ENCODE peak calls at places on chromosomes 5 and 9, in eight cellular contexts. One of them, this sample, is unnamed.

GRCh38 chr9:114805670-114806551 is at the start of gene TNFSF15:
- DNase-seq in foreskin fibroblast: no peak
- DNase-seq in choroid plexus epithelial cell: peak
- DNase-seq in coronary artery: no peak
- DNase-seq in MM.1S: peak
- DNase-seq in Panc1: no peak
- DNase-seq in PC-3: peak
- DNase-seq in AG04450: no peak
- DNase-seq in this sample: peak

GRCh38 chr5:41925555-41925946 is 470 bp downstream of the FBXO4 start:
- DNase-seq in foreskin fibroblast: peak
- DNase-seq in choroid plexus epithelial cell: peak
- DNase-seq in coronary artery: peak
- DNase-seq in MM.1S: no peak
- DNase-seq in Panc1: no peak
- DNase-seq in PC-3: peak
- DNase-seq in AG04450: no peak
- DNase-seq in this sample: no peak

GRCh38 chr5:40223884-40224402 is 455.8 kb upstream of the PTGER4 start:
- DNase-seq in foreskin fibroblast: peak
- DNase-seq in choroid plexus epithelial cell: peak
- DNase-seq in coronary artery: no peak
- DNase-seq in MM.1S: peak
- DNase-seq in Panc1: peak
- DNase-seq in PC-3: peak
- DNase-seq in AG04450: peak
- DNase-seq in this sample: peak

GRCh38 chr5:44911501-44911900 is 102.8 kb downstream of the MRPS30 start:
- DNase-seq in foreskin fibroblast: no peak
- DNase-seq in choroid plexus epithelial cell: no peak
- DNase-seq in coronary artery: no peak
- DNase-seq in MM.1S: no peak
- DNase-seq in Panc1: no peak
- DNase-seq in PC-3: no peak
- DNase-seq in AG04450: no peak
- DNase-seq in this sample: no peak

GRCh38 chr5:36744041-36744677 is 132.4 kb upstream of the NIPBL start:
- DNase-seq in foreskin fibroblast: no peak
- DNase-seq in choroid plexus epithelial cell: peak
- DNase-seq in coronary artery: no peak
- DNase-seq in MM.1S: no peak
- DNase-seq in Panc1: no peak
- DNase-seq in PC-3: peak
- DNase-seq in AG04450: no peak
- DNase-seq in this sample: no peak

GRCh38 chr5:119353686-119354366 is 2.0 kb upstream of the TNFAIP8 start:
- DNase-seq in foreskin fibroblast: no peak
- DNase-seq in choroid plexus epithelial cell: no peak
- DNase-seq in coronary artery: no peak
- DNase-seq in MM.1S: peak
- DNase-seq in Panc1: no peak
- DNase-seq in PC-3: no peak
- DNase-seq in AG04450: no peak
- DNase-seq in this sample: no peak

GRCh38 chr5:59673438-59674058 is 220.0 kb downstream of the PDE4D start:
- DNase-seq in foreskin fibroblast: peak
- DNase-seq in choroid plexus epithelial cell: peak
- DNase-seq in coronary artery: no peak
- DNase-seq in MM.1S: peak
- DNase-seq in Panc1: no peak
- DNase-seq in PC-3: peak
- DNase-seq in AG04450: no peak
- DNase-seq in this sample: peak

GRCh38 chr9:128055222-128056040 is 11.7 kb downstream of the NAIF1 start:
- DNase-seq in foreskin fibroblast: peak
- DNase-seq in choroid plexus epithelial cell: peak
- DNase-seq in coronary artery: peak
- DNase-seq in MM.1S: no peak
- DNase-seq in Panc1: no peak
- DNase-seq in PC-3: no peak
- DNase-seq in AG04450: no peak
- DNase-seq in this sample: peak

GRCh38 chr5:96876292-96876850 is at the start of gene ERAP2:
- DNase-seq in foreskin fibroblast: no peak
- DNase-seq in choroid plexus epithelial cell: peak
- DNase-seq in coronary artery: no peak
- DNase-seq in MM.1S: peak
- DNase-seq in Panc1: no peak
- DNase-seq in PC-3: peak
- DNase-seq in AG04450: no peak
- DNase-seq in this sample: peak

GRCh38 chr5:88734191-88734640 is 148.8 kb downstream of the MEF2C start:
- DNase-seq in foreskin fibroblast: no peak
- DNase-seq in choroid plexus epithelial cell: peak
- DNase-seq in coronary artery: no peak
- DNase-seq in MM.1S: peak
- DNase-seq in Panc1: no peak
- DNase-seq in PC-3: no peak
- DNase-seq in AG04450: no peak
- DNase-seq in this sample: peak

GRCh38 chr5:134600600-134600999 is 32.0 kb downstream of the SAR1B start:
- DNase-seq in foreskin fibroblast: peak
- DNase-seq in choroid plexus epithelial cell: peak
- DNase-seq in coronary artery: no peak
- DNase-seq in MM.1S: no peak
- DNase-seq in Panc1: no peak
- DNase-seq in PC-3: no peak
- DNase-seq in AG04450: peak
- DNase-seq in this sample: no peak

GRCh38 chr5:99243111-99243510 is 314.3 kb upstream of the CHD1 start:
- DNase-seq in foreskin fibroblast: no peak
- DNase-seq in choroid plexus epithelial cell: peak
- DNase-seq in coronary artery: no peak
- DNase-seq in MM.1S: no peak
- DNase-seq in Panc1: no peak
- DNase-seq in PC-3: no peak
- DNase-seq in AG04450: no peak
- DNase-seq in this sample: no peak

GRCh38 chr9:129071526-129072131 is 9.3 kb upstream of the DOLPP1 start:
- DNase-seq in foreskin fibroblast: no peak
- DNase-seq in choroid plexus epithelial cell: no peak
- DNase-seq in coronary artery: no peak
- DNase-seq in MM.1S: no peak
- DNase-seq in Panc1: no peak
- DNase-seq in PC-3: no peak
- DNase-seq in AG04450: no peak
- DNase-seq in this sample: no peak

GRCh38 chr9:112874006-112874405 is 16.7 kb downstream of the SLC46A2 start:
- DNase-seq in foreskin fibroblast: no peak
- DNase-seq in choroid plexus epithelial cell: no peak
- DNase-seq in coronary artery: no peak
- DNase-seq in MM.1S: no peak
- DNase-seq in Panc1: no peak
- DNase-seq in PC-3: no peak
- DNase-seq in AG04450: no peak
- DNase-seq in this sample: no peak

GRCh38 chr5:113081881-113082546 is 105.4 kb downstream of the DCP2 start:
- DNase-seq in foreskin fibroblast: peak
- DNase-seq in choroid plexus epithelial cell: peak
- DNase-seq in coronary artery: no peak
- DNase-seq in MM.1S: no peak
- DNase-seq in Panc1: no peak
- DNase-seq in PC-3: peak
- DNase-seq in AG04450: peak
- DNase-seq in this sample: no peak

GRCh38 chr9:96293481-96293880 is 8.5 kb downstream of the HSD17B3 start:
- DNase-seq in foreskin fibroblast: no peak
- DNase-seq in choroid plexus epithelial cell: peak
- DNase-seq in coronary artery: no peak
- DNase-seq in MM.1S: no peak
- DNase-seq in Panc1: no peak
- DNase-seq in PC-3: peak
- DNase-seq in AG04450: no peak
- DNase-seq in this sample: no peak

GRCh38 chr9:114516913-114517312 is 11.6 kb upstream of the WHRN start:
- DNase-seq in foreskin fibroblast: peak
- DNase-seq in choroid plexus epithelial cell: peak
- DNase-seq in coronary artery: no peak
- DNase-seq in MM.1S: no peak
- DNase-seq in Panc1: no peak
- DNase-seq in PC-3: peak
- DNase-seq in AG04450: no peak
- DNase-seq in this sample: peak

GRCh38 chr5:55160493-55161209 is 680 bp downstream of the GPX8 start:
- DNase-seq in foreskin fibroblast: peak
- DNase-seq in choroid plexus epithelial cell: peak
- DNase-seq in coronary artery: peak
- DNase-seq in MM.1S: no peak
- DNase-seq in Panc1: no peak
- DNase-seq in PC-3: peak
- DNase-seq in AG04450: peak
- DNase-seq in this sample: no peak
- H3K4me3 ChIP-seq in foreskin fibroblast: peak
- H3K4me3 ChIP-seq in choroid plexus epithelial cell: peak
- H3K4me3 ChIP-seq in coronary artery: peak
- H3K4me3 ChIP-seq in MM.1S: no peak
- H3K4me3 ChIP-seq in Panc1: peak
- H3K4me3 ChIP-seq in PC-3: peak
- H3K4me3 ChIP-seq in AG04450: peak
- H3K4me3 ChIP-seq in this sample: no peak

GRCh38 chr9:134560654-134561053 is 80.9 kb upstream of the COL5A1 start:
- DNase-seq in foreskin fibroblast: no peak
- DNase-seq in choroid plexus epithelial cell: no peak
- DNase-seq in coronary artery: peak
- DNase-seq in MM.1S: no peak
- DNase-seq in Panc1: no peak
- DNase-seq in PC-3: no peak
- DNase-seq in AG04450: no peak
- DNase-seq in this sample: peak
- H3K4me3 ChIP-seq in foreskin fibroblast: no peak
- H3K4me3 ChIP-seq in choroid plexus epithelial cell: no peak
- H3K4me3 ChIP-seq in coronary artery: no peak
- H3K4me3 ChIP-seq in MM.1S: no peak
- H3K4me3 ChIP-seq in Panc1: no peak
- H3K4me3 ChIP-seq in PC-3: no peak
- H3K4me3 ChIP-seq in AG04450: no peak
- H3K4me3 ChIP-seq in this sample: no peak

DNA sequence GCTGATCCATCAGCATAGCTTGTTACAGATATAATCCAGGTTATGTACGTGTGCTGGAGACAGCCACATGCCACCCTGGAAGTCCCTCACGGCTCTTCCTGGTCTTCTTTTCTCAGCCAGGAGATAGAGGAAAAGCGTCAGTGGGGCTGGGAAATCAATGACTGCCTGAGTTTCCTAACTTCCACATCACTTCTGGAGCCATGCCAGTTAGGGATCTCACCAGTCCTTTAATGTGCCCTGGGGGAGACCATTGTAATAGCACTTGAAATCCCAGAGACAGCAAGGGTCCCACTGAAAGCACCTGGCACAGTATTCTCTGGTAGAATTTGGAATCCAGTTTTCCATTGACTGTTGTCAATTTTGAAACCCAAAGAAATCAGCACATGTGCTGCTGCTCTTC is 29.2 kb downstream of the ANXA2R start:
- DNase-seq in foreskin fibroblast: no peak
- DNase-seq in choroid plexus epithelial cell: no peak
- DNase-seq in coronary artery: no peak
- DNase-seq in MM.1S: no peak
- DNase-seq in Panc1: no peak
- DNase-seq in PC-3: no peak
- DNase-seq in AG04450: no peak
- DNase-seq in this sample: no peak
- H3K4me3 ChIP-seq in foreskin fibroblast: no peak
- H3K4me3 ChIP-seq in choroid plexus epithelial cell: no peak
- H3K4me3 ChIP-seq in coronary artery: no peak
- H3K4me3 ChIP-seq in MM.1S: no peak
- H3K4me3 ChIP-seq in Panc1: no peak
- H3K4me3 ChIP-seq in PC-3: no peak
- H3K4me3 ChIP-seq in AG04450: no peak
- H3K4me3 ChIP-seq in this sample: peak

GRCh38 chr5:142450419-142450818 is 125.6 kb upstream of the SPRY4 start:
- DNase-seq in foreskin fibroblast: no peak
- DNase-seq in choroid plexus epithelial cell: no peak
- DNase-seq in coronary artery: no peak
- DNase-seq in MM.1S: no peak
- DNase-seq in Panc1: no peak
- DNase-seq in PC-3: no peak
- DNase-seq in AG04450: no peak
- DNase-seq in this sample: no peak

GRCh38 chr5:142447887-142448286 is 123.1 kb upstream of the SPRY4 start:
- DNase-seq in foreskin fibroblast: no peak
- DNase-seq in choroid plexus epithelial cell: no peak
- DNase-seq in coronary artery: no peak
- DNase-seq in MM.1S: no peak
- DNase-seq in Panc1: no peak
- DNase-seq in PC-3: no peak
- DNase-seq in AG04450: no peak
- DNase-seq in this sample: no peak

GRCh38 chr5:142446960-142447279 is 122.1 kb upstream of the SPRY4 start:
- DNase-seq in foreskin fibroblast: no peak
- DNase-seq in choroid plexus epithelial cell: no peak
- DNase-seq in coronary artery: no peak
- DNase-seq in MM.1S: no peak
- DNase-seq in Panc1: no peak
- DNase-seq in PC-3: no peak
- DNase-seq in AG04450: no peak
- DNase-seq in this sample: no peak

GRCh38 chr5:142445266-142445665 is 120.4 kb upstream of the SPRY4 start:
- DNase-seq in foreskin fibroblast: no peak
- DNase-seq in choroid plexus epithelial cell: no peak
- DNase-seq in coronary artery: no peak
- DNase-seq in MM.1S: no peak
- DNase-seq in Panc1: no peak
- DNase-seq in PC-3: no peak
- DNase-seq in AG04450: no peak
- DNase-seq in this sample: no peak

DNA sequence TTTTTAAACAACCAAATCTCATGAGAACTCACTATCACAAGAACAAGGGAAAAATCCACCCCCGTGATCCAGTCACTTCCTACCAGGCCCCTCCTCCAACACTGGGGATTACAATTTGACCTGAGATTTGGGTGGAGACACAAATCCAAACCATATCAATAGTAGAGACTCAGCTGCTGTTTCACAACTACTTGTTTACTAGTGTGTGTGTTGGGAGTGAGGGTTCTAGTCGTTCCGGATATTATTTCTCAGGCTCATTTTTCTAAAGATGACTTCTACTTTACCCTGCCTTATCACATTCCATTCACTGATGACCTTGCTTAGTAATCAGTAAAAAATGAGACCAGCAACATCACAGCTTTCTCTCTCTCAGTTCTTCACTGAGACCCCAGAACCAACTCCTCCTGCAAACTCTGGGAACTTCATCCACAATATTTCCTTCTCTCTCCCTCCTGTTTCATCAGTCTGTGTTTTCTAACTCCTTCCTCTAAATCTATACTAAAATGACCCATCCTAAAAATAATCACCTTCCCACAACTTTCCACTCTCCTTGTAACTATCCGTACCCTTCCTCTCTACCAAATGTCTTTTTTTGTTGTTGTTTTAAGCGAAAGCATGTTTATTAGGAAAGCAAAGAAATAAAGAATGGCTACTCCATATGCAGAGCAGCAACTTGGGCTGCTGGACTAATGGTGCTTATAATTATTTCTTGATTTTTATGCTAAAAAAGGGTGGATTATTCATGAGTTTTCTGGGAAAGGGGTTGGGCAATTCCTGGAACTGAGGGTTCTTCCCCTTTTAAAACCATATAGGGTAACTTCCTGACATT is 121.5 kb upstream of the SPRY4 start:
- DNase-seq in foreskin fibroblast: peak
- DNase-seq in choroid plexus epithelial cell: peak
- DNase-seq in coronary artery: no peak
- DNase-seq in MM.1S: no peak
- DNase-seq in Panc1: no peak
- DNase-seq in PC-3: no peak
- DNase-seq in AG04450: peak
- DNase-seq in this sample: no peak
- H3K4me3 ChIP-seq in foreskin fibroblast: no peak
- H3K4me3 ChIP-seq in choroid plexus epithelial cell: no peak
- H3K4me3 ChIP-seq in coronary artery: no peak
- H3K4me3 ChIP-seq in MM.1S: no peak
- H3K4me3 ChIP-seq in Panc1: no peak
- H3K4me3 ChIP-seq in PC-3: no peak
- H3K4me3 ChIP-seq in AG04450: no peak
- H3K4me3 ChIP-seq in this sample: no peak

This sample was measured in NB4.